ENCODE peak calls at places on chromosomes 12 and 14, in nine cellular contexts. D is AG08395; I is stimulated activated effector memory CD8-positive, alpha-beta T cell treated with anti-CD3 and anti-CD28 coated beads, Interleukin-12 subunit alpha, Interleukin-12 subunit beta, amount 100 ng/mL, for 72 hours; R is GM06990; F is prostate gland; A is central memory CD4-positive, alpha-beta T cell; Z is H9; N is activated CD4-positive, alpha-beta T cell treated with anti-CD3 and anti-CD28 coated beads, Interleukin-2, amount 50 U/mL, for 1 hour; O is activated CD4-positive, CD25-positive, alpha-beta regulatory T cell. L is an unnamed sample.

GRCh38 chr12:2248087-2248900 is 195.5 kb downstream of the CACNA1C start:
- DNase-seq in A (no peak), I (no peak), N (no peak), O (no peak), Z (no peak), F (no peak), D (no peak), R (peak; percentile 36), L (no peak)

GRCh38 chr12:44851586-44851985 is 24.5 kb downstream of the NELL2 start:
- DNase-seq in R (no peak), N (no peak), O (no peak), A (no peak), Z (no peak), I (no peak), D (no peak), F (no peak), L (no peak)

GRCh38 chr12:121050725-121051124 is 11.7 kb upstream of the OASL start:
- DNase-seq in D (no peak), I (no peak), N (no peak), F (no peak), R (no peak), Z (no peak), A (no peak), O (no peak), L (no peak)

GRCh38 chr14:95157195-95157986 is at the start of gene DICER1:
- DNase-seq in I (peak; percentile 99), A (peak; percentile 91), N (peak; percentile 94), F (peak; percentile 97), O (peak; percentile 86), R (peak; percentile 92), Z (peak; percentile 95), D (peak; percentile 100), L (peak; percentile 40)

GRCh38 chr14:101150010-101150409 is 246.5 kb upstream of the RTL1 start:
- DNase-seq in A (no peak), I (no peak), Z (no peak), R (no peak), N (no peak), O (no peak), D (no peak), F (no peak), L (no peak)

GRCh38 chr12:116977465-116978380 is 67.0 kb downstream of the FBXW8 start:
- DNase-seq in O (no peak), D (no peak), F (no peak), Z (no peak), I (no peak), R (no peak), A (no peak), N (no peak), L (no peak)

GRCh38 chr12:106722854-106723253 is 51.6 kb upstream of the RIC8B start:
- DNase-seq in O (no peak), I (no peak), A (no peak), N (no peak), Z (no peak), R (no peak), D (no peak), F (no peak), L (no peak)

GRCh38 chr12:115456946-115457689 is 773.1 kb upstream of the TBX3 start:
- DNase-seq in R (no peak), N (no peak), A (no peak), I (no peak), Z (peak; percentile 80), F (no peak), D (no peak), O (no peak), L (no peak)

GRCh38 chr12:122362758-122363157 is 59.7 kb downstream of the CLIP1 start:
- DNase-seq in Z (no peak), D (no peak), A (no peak), F (no peak), N (no peak), R (no peak), O (no peak), I (no peak), L (no peak)

GRCh38 chr12:31585271-31585670 is 5.7 kb downstream of the DENND5B start:
- DNase-seq in I (no peak), O (no peak), D (peak; percentile 30), A (no peak), F (no peak), R (no peak), N (no peak), Z (no peak), L (no peak)

GRCh38 chr12:77062846-77063461 is 2.4 kb downstream of the E2F7 start:
- DNase-seq in I (no peak), N (no peak), Z (no peak), F (peak; percentile 9), O (no peak), D (no peak), A (no peak), R (peak; percentile 42), L (no peak)

GRCh38 chr12:68587448-68587873 is 23.2 kb upstream of the RAP1B start:
- DNase-seq in I (peak; percentile 58), R (no peak), O (no peak), A (peak; percentile 36), D (peak; percentile 12), N (no peak), F (no peak), Z (no peak), L (no peak)

GRCh38 chr12:70555081-70555480 is 82.1 kb downstream of the PTPRB start:
- DNase-seq in Z (no peak), R (no peak), O (no peak), F (no peak), D (no peak), N (no peak), I (no peak), A (no peak), L (no peak)

GRCh38 chr14:39430762-39431415 is 1.3 kb downstream of the FBXO33 start:
- DNase-seq in D (peak; percentile 16), I (no peak), F (no peak), Z (no peak), A (no peak), O (no peak), R (no peak), N (no peak), L (no peak)

GRCh38 chr14:90140956-90141316 is 79.1 kb downstream of the KCNK13 start:
- DNase-seq in R (no peak), F (no peak), A (no peak), I (no peak), D (peak; percentile 17), N (no peak), O (no peak), Z (no peak), L (no peak)

GRCh38 chr14:74838141-74838540 is 37.8 kb downstream of the PROX2 start:
- DNase-seq in O (no peak), F (no peak), N (no peak), Z (no peak), D (no peak), A (peak; percentile 40), I (no peak), R (no peak), L (no peak)

GRCh38 chr14:23548351-23549318 is 2.9 kb downstream of the ZFHX2 start:
- DNase-seq in O (no peak), Z (peak; percentile 67), F (no peak), N (no peak), R (no peak), D (peak; percentile 21), A (no peak), I (no peak), L (no peak)

GRCh38 chr12:74043343-74043742 is 494.3 kb upstream of the ATXN7L3B start:
- DNase-seq in Z (no peak), N (no peak), A (no peak), R (no peak), D (no peak), F (no peak), O (no peak), I (no peak), L (no peak)

GRCh38 chr14:20468773-20469241 is 399 bp upstream of the PNP start:
- DNase-seq in N (no peak), R (no peak), O (no peak), A (no peak), F (no peak), I (no peak), D (peak; percentile 20), Z (no peak), L (no peak)

GRCh38 chr12:1922075-1922709 is 3.7 kb upstream of the CACNA2D4 start:
- DNase-seq in D (no peak), O (no peak), F (no peak), I (peak; percentile 30), Z (peak; percentile 64), A (no peak), N (no peak), R (no peak), L (no peak)

GRCh38 chr12:127127887-127128286 is 1139.1 kb upstream of the TMEM132C start:
- DNase-seq in R (no peak), O (no peak), Z (no peak), I (peak; percentile 40), A (no peak), F (no peak), N (no peak), D (no peak), L (no peak)

L was measured in GOT3.